ENCODE peak calls at places on chromosomes 4 and X, in eight cellular contexts. L, M, C, Y, D, N, S and U are unnamed samples.

GRCh38 chrX:53265771-53266170 is 15.6 kb downstream of the IQSEC2 start:
- DNase-seq in C (no peak), M (no peak), Y (no peak), N (no peak), S (no peak), D (no peak), L (no peak), U (no peak)

GRCh38 chr4:1571986-1572385 is 112.1 kb downstream of the FAM53A start:
- DNase-seq in S (no peak), D (no peak), Y (no peak), N (no peak), L (no peak), M (no peak), C (no peak), U (peak)

GRCh38 chrX:155766321-155766720 is 114.8 kb upstream of the VAMP7 start:
- DNase-seq in C (no peak), M (no peak), L (no peak), Y (no peak), S (no peak), N (no peak), D (no peak), U (no peak)

GRCh38 chr4:124092101-124093057 is 620.2 kb downstream of the ANKRD50 start:
- DNase-seq in S (no peak), N (no peak), M (no peak), L (no peak), Y (no peak), D (no peak), C (no peak), U (no peak)

GRCh38 chrX:114798902-114799301 is 215.0 kb downstream of the HTR2C start:
- DNase-seq in L (no peak), C (no peak), N (no peak), M (peak), Y (no peak), D (no peak), S (no peak), U (no peak)

GRCh38 chrX:74453178-74453577 is 31.9 kb downstream of the SLC16A2 start:
- DNase-seq in S (no peak), N (no peak), Y (no peak), C (no peak), L (no peak), M (no peak), D (no peak), U (no peak)

GRCh38 chrX:46903458-46904242 is 8.6 kb upstream of the JADE3 start:
- DNase-seq in N (peak), M (peak), C (peak), D (peak), L (peak), S (peak), Y (peak), U (peak)

GRCh38 chr4:42302348-42302747 is 94.9 kb upstream of the SHISA3 start:
- DNase-seq in D (no peak), Y (peak), C (peak), N (no peak), S (peak), L (peak), M (peak), U (peak)

GRCh38 chr4:72557021-72557420 is 12.0 kb downstream of the ADAMTS3 start:
- DNase-seq in S (no peak), Y (no peak), C (no peak), L (no peak), D (no peak), M (no peak), N (no peak), U (no peak)

GRCh38 chr4:56871357-56871993 is 36.2 kb upstream of the REST start:
- DNase-seq in N (no peak), D (no peak), S (no peak), L (no peak), M (no peak), Y (peak), C (no peak), U (peak)

GRCh38 chr4:78551420-78552351 is at the start of gene ANXA3:
- DNase-seq in L (peak), M (no peak), C (no peak), N (no peak), Y (peak), S (peak), D (no peak), U (peak)

GRCh38 chrX:53481816-53482485 is 47.8 kb upstream of the HSD17B10 start:
- DNase-seq in C (peak), M (peak), D (no peak), L (peak), N (no peak), S (peak), Y (peak), U (peak)

GRCh38 chr4:6334203-6334887 is 64.7 kb downstream of the WFS1 start:
- DNase-seq in Y (no peak), M (no peak), S (no peak), N (no peak), C (no peak), D (no peak), L (no peak), U (no peak)

GRCh38 chr4:123350191-123350544 is 46.4 kb upstream of the SPRY1 start:
- DNase-seq in S (peak), L (peak), Y (no peak), M (peak), D (no peak), N (peak), C (peak), U (peak)

GRCh38 chr4:112944006-112944405 is 105.4 kb upstream of the ANK2 start:
- DNase-seq in L (peak), N (no peak), Y (peak), D (no peak), S (no peak), M (no peak), C (no peak), U (no peak)

GRCh38 chr4:176778063-176778462 is 14.7 kb downstream of the VEGFC start:
- DNase-seq in C (no peak), D (no peak), N (no peak), Y (no peak), S (no peak), L (peak), M (no peak), U (no peak)

GRCh38 chr4:188454573-188454972 is 315.3 kb downstream of the TRIML1 start:
- DNase-seq in S (no peak), D (no peak), Y (no peak), N (no peak), M (no peak), L (no peak), C (no peak), U (no peak)

GRCh38 chr4:188455353-188455752 is 316.1 kb downstream of the TRIML1 start:
- DNase-seq in M (no peak), D (no peak), Y (no peak), N (no peak), C (peak), L (no peak), S (no peak), U (no peak)

DNA sequence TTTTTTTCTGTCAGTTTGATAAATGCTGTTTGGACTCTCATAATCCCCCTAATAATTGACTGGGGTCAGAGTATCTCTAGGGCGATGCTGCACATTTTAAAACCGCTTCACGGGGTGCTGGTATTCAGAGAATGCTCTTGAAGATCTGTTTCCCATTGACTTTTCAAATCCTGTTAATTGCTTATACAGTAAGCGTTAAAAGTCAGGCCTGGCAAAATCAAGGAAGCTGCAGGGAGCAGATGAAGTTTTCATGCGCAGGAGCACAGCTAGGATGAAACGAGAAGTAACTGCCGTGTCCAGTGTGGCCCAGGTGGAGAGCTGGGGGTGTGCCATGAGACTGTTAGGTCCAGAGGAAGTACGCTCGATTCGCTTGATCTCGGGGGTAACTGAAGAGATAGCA is 312.9 kb downstream of the TRIML1 start:
- DNase-seq in M (no peak), D (no peak), S (no peak), C (no peak), L (no peak), Y (no peak), N (no peak), U (peak)
- H2AFZ ChIP-seq in M (peak), D (no peak), S (no peak), C (no peak), L (no peak), Y (no peak), N (peak), U (no peak)

GRCh38 chr4:94831607-94832006 is 73.9 kb downstream of the BMPR1B start:
- DNase-seq in M (no peak), Y (no peak), C (no peak), S (no peak), D (no peak), L (no peak), N (no peak), U (no peak)
- TF ChIP-seq POLR2AphosphoS5 in M (no peak), Y (no peak), C (no peak), S (no peak), D (no peak), L (no peak), N (no peak), U (no peak)

GRCh38 chrX:130339408-130340222 is at the start of gene SLC25A14:
- DNase-seq in Y (peak), S (peak), N (peak), C (peak), D (peak), M (peak), L (peak), U (peak)
- H2AFZ ChIP-seq in Y (peak), S (peak), N (peak), C (peak), D (peak), M (peak), L (peak), U (peak)

GRCh38 chr4:37651781-37652377 is 34.3 kb downstream of the RELL1 start:
- DNase-seq in C (peak), S (no peak), L (no peak), D (no peak), Y (no peak), N (no peak), M (no peak), U (no peak)

GRCh38 chr4:37644962-37645361 is 41.2 kb downstream of the RELL1 start:
- DNase-seq in M (no peak), N (no peak), Y (no peak), C (no peak), D (no peak), S (no peak), L (no peak), U (no peak)

GRCh38 chr4:37646237-37646636 is 39.9 kb downstream of the RELL1 start:
- DNase-seq in Y (no peak), L (no peak), M (no peak), S (no peak), C (no peak), D (no peak), N (no peak), U (no peak)

GRCh38 chr4:37645736-37646135 is 40.4 kb downstream of the RELL1 start:
- DNase-seq in L (no peak), D (no peak), M (no peak), S (no peak), C (no peak), N (no peak), Y (no peak), U (no peak)

DNA sequence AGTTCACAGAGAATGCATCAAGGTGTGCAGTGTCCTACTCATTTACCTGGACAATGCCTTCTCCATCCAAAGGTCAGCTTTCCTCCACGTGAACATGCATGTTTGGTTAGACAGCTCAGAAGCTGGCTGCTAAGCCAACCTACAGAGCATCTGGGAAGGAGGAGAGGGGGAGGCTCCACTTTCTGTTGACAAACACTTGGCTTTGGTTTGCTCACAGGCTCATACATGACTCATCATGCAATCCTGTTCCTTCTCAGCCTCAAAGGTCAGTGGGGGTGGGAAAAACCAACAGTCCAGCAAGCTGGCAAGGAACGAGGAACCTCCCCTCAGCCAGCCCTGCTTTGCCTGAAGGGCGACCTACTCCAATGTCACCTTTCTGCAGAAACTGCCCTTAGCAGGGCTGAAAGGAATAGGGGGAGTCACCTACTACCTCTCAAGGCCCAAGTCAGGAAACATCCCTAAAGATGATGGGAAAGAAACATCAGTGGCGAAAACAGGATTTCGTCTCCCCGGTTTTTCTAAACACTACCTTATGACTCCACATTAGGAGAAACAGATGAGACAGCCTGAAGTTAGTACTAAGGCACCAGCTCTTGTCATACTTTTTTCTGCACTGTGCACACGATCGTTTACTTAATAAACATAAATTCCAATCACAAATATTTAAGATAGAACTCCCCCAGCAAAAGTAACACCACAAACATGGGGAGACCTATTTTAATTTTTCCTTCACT is 37.9 kb downstream of the RELL1 start:
- DNase-seq in L (peak), N (peak), Y (no peak), D (no peak), M (peak), C (peak), S (no peak), U (no peak)
- TF ChIP-seq POLR2AphosphoS5 in L (peak), N (no peak), Y (peak), D (no peak), M (peak), C (no peak), S (no peak), U (no peak)

GRCh38 chrX:71224098-71224708 is 1.2 kb downstream of the GJB1 start:
- DNase-seq in D (no peak), N (no peak), M (no peak), L (no peak), C (no peak), Y (no peak), S (no peak), U (no peak)
- H2AFZ ChIP-seq in D (no peak), N (peak), M (no peak), L (no peak), C (no peak), Y (no peak), S (no peak), U (peak)

GRCh38 chr4:40306991-40307390 is 28.1 kb upstream of the CHRNA9 start:
- DNase-seq in M (no peak), D (no peak), L (no peak), S (no peak), N (no peak), C (no peak), Y (no peak), U (no peak)

GRCh38 chr4:40308528-40309122 is 26.5 kb upstream of the CHRNA9 start:
- DNase-seq in C (no peak), Y (no peak), S (no peak), L (no peak), D (no peak), N (no peak), M (no peak), U (peak)

GRCh38 chr4:40307627-40308497 is 27.3 kb upstream of the CHRNA9 start:
- DNase-seq in L (no peak), S (peak), C (no peak), N (no peak), D (peak), Y (no peak), M (no peak), U (peak)

GRCh38 chr4:40310225-40310624 is 24.9 kb upstream of the CHRNA9 start:
- DNase-seq in L (no peak), S (no peak), N (no peak), M (no peak), Y (no peak), C (no peak), D (no peak), U (no peak)

DNA sequence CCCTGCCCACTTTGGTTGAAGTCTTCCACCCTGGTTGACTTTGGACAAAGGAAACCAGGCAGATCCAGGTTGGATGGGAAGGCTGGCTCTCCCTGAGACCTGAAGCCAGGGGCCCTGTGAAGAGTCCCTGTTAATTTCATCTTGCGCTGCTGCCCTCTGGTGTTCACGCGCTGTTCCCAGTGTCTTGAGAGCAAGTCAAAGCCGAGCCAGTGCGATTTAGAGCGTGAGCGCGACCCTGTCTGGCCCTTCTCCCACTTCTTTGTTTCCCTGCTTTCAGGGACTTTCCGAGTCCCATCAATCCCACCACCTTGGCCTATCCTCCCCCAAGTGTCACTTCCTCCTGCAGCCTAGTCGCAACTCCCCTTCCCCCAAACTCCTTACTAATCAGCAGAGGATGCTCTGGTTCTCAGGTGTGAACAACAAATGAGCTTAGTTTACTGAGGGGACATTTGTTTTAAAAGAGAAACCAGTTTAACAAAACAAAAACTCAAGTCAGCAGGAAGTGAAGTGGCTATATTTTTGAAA is 25.8 kb upstream of the CHRNA9 start:
- DNase-seq in C (peak), M (peak), N (peak), Y (peak), S (peak), L (peak), D (peak), U (peak)
- TF ChIP-seq POLR2AphosphoS5 in C (no peak), M (no peak), N (peak), Y (no peak), S (no peak), L (no peak), D (peak), U (peak)